ENCODE peak calls at places on chromosomes 11 and 22, in seven cellular contexts. S is heart left ventricle, B is HCT116, K is fibroblast of mammary gland, G is GM10248, P is AG10803, N is lower leg skin. C is an unnamed sample.

GRCh38 chr11:119361961-119362725 is 15.6 kb upstream of the MFRP start:
- DNase-seq in S (no peak), B (no peak), K (no peak), G (no peak), P (no peak), N (no peak), C (no peak)

GRCh38 chr11:66310324-66310723 is 6.5 kb downstream of the CD248 start:
- DNase-seq in S (no peak), B (no peak), K (no peak), G (no peak), P (no peak), N (peak), C (no peak)

GRCh38 chr11:61812736-61813411 is 3.9 kb downstream of the FADS1 start:
- DNase-seq in S (no peak), B (no peak), K (no peak), G (no peak), P (no peak), N (no peak), C (no peak)

GRCh38 chr11:119169272-119169719 is 771 bp downstream of the NLRX1 start:
- DNase-seq in S (peak), B (peak), K (peak), G (peak), P (peak), N (no peak), C (peak)

GRCh38 chr11:75073459-75074190 is 23.1 kb downstream of the OR2AT4 start:
- DNase-seq in S (no peak), B (no peak), K (no peak), G (no peak), P (no peak), N (no peak), C (no peak)

GRCh38 chr22:46996595-46997310 is 234.3 kb downstream of the TBC1D22A start:
- DNase-seq in S (no peak), B (no peak), K (no peak), G (no peak), P (no peak), N (peak), C (peak)

GRCh38 chr22:46007848-46008261 is 30.9 kb upstream of the WNT7B start:
- DNase-seq in S (peak), B (no peak), K (peak), G (no peak), P (peak), N (peak), C (no peak)

GRCh38 chr22:45683248-45683647 is 11.6 kb downstream of the ATXN10 start:
- DNase-seq in S (no peak), B (no peak), K (no peak), G (no peak), P (no peak), N (no peak), C (no peak)

GRCh38 chr11:82682003-82682751 is 51.5 kb downstream of the FAM181B start:
- DNase-seq in S (no peak), B (peak), K (peak), G (no peak), P (peak), N (no peak), C (peak)

GRCh38 chr11:112650568-112650967 is 310.7 kb upstream of the NCAM1 start:
- DNase-seq in S (no peak), B (no peak), K (no peak), G (no peak), P (no peak), N (no peak), C (no peak)

GRCh38 chr11:112651345-112651744 is 309.9 kb upstream of the NCAM1 start:
- DNase-seq in S (no peak), B (no peak), K (no peak), G (no peak), P (no peak), N (no peak), C (no peak)

GRCh38 chr11:112655386-112655785 is 305.8 kb upstream of the NCAM1 start:
- DNase-seq in S (peak), B (no peak), K (peak), G (no peak), P (peak), N (peak), C (no peak)

GRCh38 chr11:112656772-112657428 is 304.3 kb upstream of the NCAM1 start:
- DNase-seq in S (no peak), B (peak), K (peak), G (no peak), P (peak), N (no peak), C (no peak)

GRCh38 chr11:112652786-112653390 is 308.3 kb upstream of the NCAM1 start:
- DNase-seq in S (no peak), B (no peak), K (peak), G (no peak), P (peak), N (peak), C (no peak)
- TF ChIP-seq CTCF in S (no peak), B (no peak), K (no peak), G (no peak), P (no peak), N (no peak), C (no peak)

DNA sequence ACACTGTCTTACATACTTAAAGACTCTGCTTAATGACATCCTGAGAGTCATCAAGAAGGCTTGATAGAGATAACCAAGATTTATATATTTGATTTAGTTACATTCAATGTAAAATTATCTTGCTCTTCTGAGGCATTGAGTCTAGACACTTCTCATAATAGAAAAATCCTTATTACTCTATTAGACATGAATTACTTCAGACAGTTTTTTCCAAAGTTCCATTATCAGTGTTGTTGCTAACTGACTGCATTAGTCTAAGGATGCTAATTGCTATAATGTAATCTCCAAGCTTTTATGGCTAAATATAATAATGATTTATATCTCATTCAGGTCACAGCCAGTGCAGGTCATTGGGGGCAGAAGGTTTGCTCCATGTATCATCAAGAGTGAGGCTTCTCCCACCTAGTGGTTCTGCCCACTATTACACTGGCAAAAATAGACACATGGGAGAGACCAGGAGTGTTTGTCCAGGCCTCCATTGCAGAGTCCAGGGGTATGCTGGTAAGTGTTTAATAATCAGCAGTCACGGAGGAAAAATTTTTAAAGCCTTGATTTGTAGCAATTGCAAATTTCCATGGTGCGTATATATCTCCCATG is 377.2 kb upstream of the DDI1 start:
- DNase-seq in S (no peak), B (peak), K (peak), G (no peak), P (peak), N (no peak), C (peak)
- TF ChIP-seq CTCF in S (peak), B (peak), K (peak), G (peak), P (peak), N (no peak), C (no peak)

GRCh38 chr11:59115556-59115955 is 8.5 kb downstream of the FAM111B start:
- DNase-seq in S (no peak), B (no peak), K (no peak), G (no peak), P (no peak), N (no peak), C (no peak)

GRCh38 chr11:59119826-59120225 is 12.8 kb downstream of the FAM111B start:
- DNase-seq in S (no peak), B (no peak), K (no peak), G (no peak), P (no peak), N (no peak), C (no peak)

GRCh38 chr11:59117774-59118173 is 10.7 kb downstream of the FAM111B start:
- DNase-seq in S (no peak), B (no peak), K (no peak), G (no peak), P (no peak), N (no peak), C (no peak)

GRCh38 chr11:59112494-59112893 is 5.5 kb downstream of the FAM111B start:
- DNase-seq in S (no peak), B (no peak), K (peak), G (no peak), P (peak), N (no peak), C (no peak)

GRCh38 chr11:59114344-59114743 is 7.3 kb downstream of the FAM111B start:
- DNase-seq in S (no peak), B (no peak), K (no peak), G (no peak), P (no peak), N (no peak), C (no peak)
- TF ChIP-seq CTCF in S (no peak), B (no peak), K (no peak), G (no peak), P (no peak), N (no peak), C (no peak)

DNA sequence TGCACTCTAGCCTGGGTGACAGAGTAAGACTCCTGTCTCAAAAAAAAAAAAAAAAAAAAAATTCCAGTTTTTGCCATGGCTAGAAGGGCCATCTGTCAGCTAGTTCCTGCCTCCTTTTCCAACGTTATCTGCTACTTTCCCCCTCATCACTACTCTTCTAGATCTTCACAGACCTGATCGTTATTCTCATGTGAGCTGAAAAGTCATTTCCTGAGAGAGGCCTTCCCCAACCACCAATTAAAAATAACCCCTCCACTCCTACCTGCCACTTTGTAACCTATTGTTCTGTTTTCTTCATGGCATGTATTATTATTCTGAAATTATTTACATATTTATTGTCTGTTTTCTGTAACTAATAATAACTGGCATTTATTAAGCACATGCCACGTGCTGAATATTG is 24.2 kb downstream of the SGSM3 start:
- DNase-seq in S (no peak), B (no peak), K (no peak), G (no peak), P (no peak), N (no peak), C (no peak)
- TF ChIP-seq CTCF in S (no peak), B (no peak), K (no peak), G (no peak), P (no peak), N (no peak), C (no peak)

DNA sequence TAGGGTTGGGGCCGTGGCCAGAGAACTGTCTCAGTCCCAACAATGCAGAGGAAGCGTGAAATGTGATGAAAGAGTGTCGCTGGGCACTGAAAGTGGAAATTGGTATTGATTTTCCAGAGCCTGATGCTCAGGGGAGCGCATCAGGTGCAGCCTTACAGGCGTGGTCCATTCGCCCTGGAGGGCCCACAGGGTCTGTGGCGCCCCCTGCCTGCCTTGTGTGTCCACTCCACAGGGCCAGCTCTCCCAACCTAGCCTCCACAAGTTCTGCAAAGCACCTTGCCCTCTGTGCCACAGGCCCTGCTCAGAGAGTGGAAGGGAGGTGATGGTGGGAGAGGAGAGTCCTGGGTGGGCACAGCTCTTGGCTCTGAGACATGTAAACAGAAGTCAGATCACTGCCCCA is 54.9 kb upstream of the LMO1 start:
- DNase-seq in S (no peak), B (no peak), K (no peak), G (no peak), P (no peak), N (no peak), C (peak)
- TF ChIP-seq CTCF in S (peak), B (peak), K (peak), G (peak), P (no peak), N (no peak), C (no peak)

DNA sequence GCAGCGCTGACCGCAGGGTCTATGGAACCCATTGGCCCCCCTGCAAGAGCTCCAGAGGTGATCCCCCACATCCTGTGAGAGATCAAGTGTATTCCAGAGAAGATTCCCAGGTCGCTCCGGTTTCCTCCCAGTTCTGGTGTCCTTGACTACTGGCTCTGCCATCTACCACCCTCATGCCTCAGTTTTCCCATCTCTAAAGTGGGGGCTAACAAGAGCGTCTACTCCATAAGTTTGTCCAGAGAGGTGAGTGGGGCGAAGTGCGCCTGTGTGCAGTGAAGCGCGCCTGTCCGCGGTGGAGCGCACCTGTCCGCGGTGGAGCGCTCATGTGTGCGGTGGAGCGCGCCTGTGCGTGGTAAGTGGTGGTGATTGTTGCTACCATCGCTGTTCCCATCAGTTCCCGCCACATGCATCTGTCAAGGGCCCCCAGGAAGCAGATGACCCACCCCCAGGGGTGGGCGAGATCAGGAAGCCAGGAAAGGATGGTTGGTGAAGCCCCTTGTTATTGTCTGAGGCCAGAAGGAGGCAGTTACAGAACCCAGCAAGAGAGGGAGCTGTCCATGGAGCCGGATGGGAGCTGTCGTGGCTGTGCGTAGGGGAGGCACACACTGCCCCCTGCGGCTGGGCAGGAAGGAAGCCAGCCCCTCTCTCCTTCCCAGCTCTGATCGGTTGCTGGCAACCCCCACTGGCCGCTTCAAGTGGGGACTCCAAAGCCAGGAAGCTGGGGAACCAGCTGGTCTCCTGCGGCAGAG is 73.2 kb upstream of the FGF3 start:
- DNase-seq in S (no peak), B (no peak), K (no peak), G (no peak), P (no peak), N (no peak), C (peak)
- TF ChIP-seq CTCF in S (no peak), B (no peak), K (no peak), G (no peak), P (peak), N (no peak), C (peak)

GRCh38 chr11:97140885-97141494 is 751.2 kb downstream of the JRKL start:
- DNase-seq in S (no peak), B (no peak), K (peak), G (peak), P (no peak), N (no peak), C (no peak)
- TF ChIP-seq CTCF in S (peak), B (peak), K (peak), G (peak), P (no peak), N (no peak), C (no peak)

GRCh38 chr22:32476804-32477203 is 2.2 kb downstream of the FBXO7 start:
- DNase-seq in S (no peak), B (no peak), K (no peak), G (no peak), P (no peak), N (no peak), C (no peak)

GRCh38 chr22:32474635-32475427 is at the start of gene FBXO7:
- DNase-seq in S (peak), B (peak), K (peak), G (peak), P (peak), N (peak), C (peak)

GRCh38 chr22:32475428-32476010 is 908 bp downstream of the FBXO7 start:
- DNase-seq in S (peak), B (peak), K (no peak), G (peak), P (peak), N (peak), C (peak)

GRCh38 chr22:32476286-32476685 is 1.7 kb downstream of the FBXO7 start:
- DNase-seq in S (no peak), B (no peak), K (no peak), G (peak), P (no peak), N (no peak), C (no peak)

DNA sequence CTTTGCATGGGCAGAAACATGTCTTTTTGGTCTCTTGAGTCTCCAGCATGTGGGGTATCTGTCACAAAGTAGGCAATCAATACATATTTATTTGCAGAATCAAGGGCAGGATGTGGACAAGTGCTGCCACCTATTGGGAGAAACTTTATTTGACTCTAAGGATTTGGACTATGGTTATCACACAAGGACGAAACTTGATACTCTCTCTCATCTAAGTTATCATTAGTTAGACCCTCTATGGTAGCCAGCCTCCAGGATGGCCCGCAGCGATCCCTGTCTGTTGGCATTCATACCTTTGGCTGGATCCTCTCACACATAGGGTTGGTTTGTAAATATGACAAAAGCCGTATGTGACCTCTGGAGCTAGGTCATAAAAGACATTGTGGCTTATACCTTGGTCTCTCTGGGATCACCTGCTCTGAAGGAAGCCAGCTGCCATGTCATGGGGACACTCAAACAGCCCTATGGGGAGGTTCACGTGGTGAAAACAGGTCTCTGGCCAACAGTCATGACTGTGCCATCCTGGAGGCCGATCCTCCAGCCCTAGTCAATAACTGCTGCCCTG is 1.1 kb upstream of the FBXO7 start:
- DNase-seq in S (no peak), B (peak), K (peak), G (peak), P (peak), N (no peak), C (peak)
- TF ChIP-seq CTCF in S (peak), B (peak), K (peak), G (peak), P (peak), N (no peak), C (peak)

DNA sequence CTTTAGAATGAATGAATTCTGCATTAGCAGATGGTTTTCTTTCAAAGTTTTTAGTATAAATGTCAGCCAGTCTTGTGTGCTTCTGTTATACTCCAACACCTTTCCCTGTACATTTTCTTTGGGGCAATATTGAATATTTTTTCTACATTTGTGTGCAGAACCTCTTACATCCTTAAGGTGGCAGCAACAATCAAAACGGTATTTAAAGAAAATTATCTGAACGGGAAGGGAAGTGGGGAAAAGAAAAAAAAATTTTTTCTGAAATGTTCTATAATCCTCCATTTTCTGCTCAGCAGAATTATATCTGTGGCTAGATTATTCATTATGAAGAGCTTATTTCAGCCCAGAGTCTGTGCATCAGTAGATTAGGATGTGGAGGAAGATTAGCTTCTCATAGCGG is 347.3 kb upstream of the RAG2 start:
- DNase-seq in S (no peak), B (no peak), K (peak), G (no peak), P (peak), N (no peak), C (no peak)
- TF ChIP-seq CTCF in S (peak), B (peak), K (peak), G (peak), P (peak), N (no peak), C (peak)

C was measured in Calu3.